ENCODE peak calls at places on chromosomes 12 and 14, in seven cellular contexts. One of them, this sample, is unnamed.

GRCh38 chr14:61253064-61253753 is 27.9 kb downstream of the TMEM30B start:
- DNase-seq in bronchial epithelial cell: no peak
- DNase-seq in CD8-positive, alpha-beta T cell: no peak
- DNase-seq in stimulated activated CD8-positive, alpha-beta memory T cell treated with anti-CD3 and anti-CD28 coated beads, Interleukin-4, amount 100 ng/mL, for 48 hours: no peak
- DNase-seq in stomach: no peak
- DNase-seq in iPS DF 19.7: no peak
- DNase-seq in activated CD4-positive, alpha-beta T cell treated with anti-CD3 and anti-CD28 coated beads for 1 hour: no peak
- DNase-seq in this sample: no peak

GRCh38 chr12:66449531-66449930 is 147.2 kb downstream of the HELB start:
- DNase-seq in CD8-positive, alpha-beta T cell: no peak
- DNase-seq in activated CD4-positive, alpha-beta T cell treated with anti-CD3 and anti-CD28 coated beads for 1 hour: no peak
- DNase-seq in stomach: no peak
- DNase-seq in bronchial epithelial cell: peak
- DNase-seq in stimulated activated CD8-positive, alpha-beta memory T cell treated with anti-CD3 and anti-CD28 coated beads, Interleukin-4, amount 100 ng/mL, for 48 hours: no peak
- DNase-seq in iPS DF 19.7: no peak
- DNase-seq in this sample: no peak

GRCh38 chr14:83096092-83096491 is 1562.4 kb upstream of the SEL1L start:
- DNase-seq in stomach: no peak
- DNase-seq in bronchial epithelial cell: no peak
- DNase-seq in CD8-positive, alpha-beta T cell: no peak
- DNase-seq in activated CD4-positive, alpha-beta T cell treated with anti-CD3 and anti-CD28 coated beads for 1 hour: no peak
- DNase-seq in stimulated activated CD8-positive, alpha-beta memory T cell treated with anti-CD3 and anti-CD28 coated beads, Interleukin-4, amount 100 ng/mL, for 48 hours: no peak
- DNase-seq in iPS DF 19.7: no peak
- DNase-seq in this sample: no peak

GRCh38 chr14:68549966-68550705 is 242.7 kb downstream of the ZFP36L1 start:
- DNase-seq in stomach: no peak
- DNase-seq in activated CD4-positive, alpha-beta T cell treated with anti-CD3 and anti-CD28 coated beads for 1 hour: no peak
- DNase-seq in iPS DF 19.7: no peak
- DNase-seq in bronchial epithelial cell: peak
- DNase-seq in CD8-positive, alpha-beta T cell: no peak
- DNase-seq in stimulated activated CD8-positive, alpha-beta memory T cell treated with anti-CD3 and anti-CD28 coated beads, Interleukin-4, amount 100 ng/mL, for 48 hours: no peak
- DNase-seq in this sample: no peak

GRCh38 chr14:33567736-33568124 is 383.1 kb downstream of the EGLN3 start:
- DNase-seq in stimulated activated CD8-positive, alpha-beta memory T cell treated with anti-CD3 and anti-CD28 coated beads, Interleukin-4, amount 100 ng/mL, for 48 hours: no peak
- DNase-seq in bronchial epithelial cell: peak
- DNase-seq in CD8-positive, alpha-beta T cell: no peak
- DNase-seq in activated CD4-positive, alpha-beta T cell treated with anti-CD3 and anti-CD28 coated beads for 1 hour: no peak
- DNase-seq in iPS DF 19.7: no peak
- DNase-seq in stomach: no peak
- DNase-seq in this sample: no peak

GRCh38 chr12:129830796-129831195 is 73.0 kb downstream of the TMEM132D start:
- DNase-seq in activated CD4-positive, alpha-beta T cell treated with anti-CD3 and anti-CD28 coated beads for 1 hour: no peak
- DNase-seq in stimulated activated CD8-positive, alpha-beta memory T cell treated with anti-CD3 and anti-CD28 coated beads, Interleukin-4, amount 100 ng/mL, for 48 hours: no peak
- DNase-seq in CD8-positive, alpha-beta T cell: no peak
- DNase-seq in bronchial epithelial cell: no peak
- DNase-seq in stomach: no peak
- DNase-seq in iPS DF 19.7: no peak
- DNase-seq in this sample: no peak

GRCh38 chr14:93736378-93737014 is 51.8 kb downstream of the PRIMA1 start:
- DNase-seq in stimulated activated CD8-positive, alpha-beta memory T cell treated with anti-CD3 and anti-CD28 coated beads, Interleukin-4, amount 100 ng/mL, for 48 hours: no peak
- DNase-seq in activated CD4-positive, alpha-beta T cell treated with anti-CD3 and anti-CD28 coated beads for 1 hour: no peak
- DNase-seq in bronchial epithelial cell: no peak
- DNase-seq in stomach: peak
- DNase-seq in iPS DF 19.7: no peak
- DNase-seq in CD8-positive, alpha-beta T cell: no peak
- DNase-seq in this sample: no peak

GRCh38 chr12:26629864-26630263 is 203.1 kb downstream of the ITPR2 start:
- DNase-seq in iPS DF 19.7: no peak
- DNase-seq in activated CD4-positive, alpha-beta T cell treated with anti-CD3 and anti-CD28 coated beads for 1 hour: no peak
- DNase-seq in stimulated activated CD8-positive, alpha-beta memory T cell treated with anti-CD3 and anti-CD28 coated beads, Interleukin-4, amount 100 ng/mL, for 48 hours: no peak
- DNase-seq in stomach: no peak
- DNase-seq in bronchial epithelial cell: no peak
- DNase-seq in CD8-positive, alpha-beta T cell: no peak
- DNase-seq in this sample: no peak

GRCh38 chr12:59044791-59045190 is 124.5 kb upstream of the LRIG3 start:
- DNase-seq in stimulated activated CD8-positive, alpha-beta memory T cell treated with anti-CD3 and anti-CD28 coated beads, Interleukin-4, amount 100 ng/mL, for 48 hours: no peak
- DNase-seq in CD8-positive, alpha-beta T cell: no peak
- DNase-seq in stomach: no peak
- DNase-seq in bronchial epithelial cell: no peak
- DNase-seq in iPS DF 19.7: no peak
- DNase-seq in activated CD4-positive, alpha-beta T cell treated with anti-CD3 and anti-CD28 coated beads for 1 hour: no peak
- DNase-seq in this sample: no peak

GRCh38 chr12:24398605-24399004 is 449.1 kb upstream of the SOX5 start:
- DNase-seq in activated CD4-positive, alpha-beta T cell treated with anti-CD3 and anti-CD28 coated beads for 1 hour: no peak
- DNase-seq in stimulated activated CD8-positive, alpha-beta memory T cell treated with anti-CD3 and anti-CD28 coated beads, Interleukin-4, amount 100 ng/mL, for 48 hours: no peak
- DNase-seq in bronchial epithelial cell: no peak
- DNase-seq in stomach: no peak
- DNase-seq in iPS DF 19.7: no peak
- DNase-seq in CD8-positive, alpha-beta T cell: no peak
- DNase-seq in this sample: no peak

GRCh38 chr12:57874166-57875108 is 27.9 kb upstream of the CTDSP2 start:
- DNase-seq in iPS DF 19.7: no peak
- DNase-seq in bronchial epithelial cell: no peak
- DNase-seq in CD8-positive, alpha-beta T cell: no peak
- DNase-seq in activated CD4-positive, alpha-beta T cell treated with anti-CD3 and anti-CD28 coated beads for 1 hour: no peak
- DNase-seq in stimulated activated CD8-positive, alpha-beta memory T cell treated with anti-CD3 and anti-CD28 coated beads, Interleukin-4, amount 100 ng/mL, for 48 hours: no peak
- DNase-seq in stomach: no peak
- DNase-seq in this sample: no peak

GRCh38 chr14:60565211-60565610 is 56.3 kb downstream of the SIX6 start:
- DNase-seq in stimulated activated CD8-positive, alpha-beta memory T cell treated with anti-CD3 and anti-CD28 coated beads, Interleukin-4, amount 100 ng/mL, for 48 hours: no peak
- DNase-seq in bronchial epithelial cell: peak
- DNase-seq in stomach: no peak
- DNase-seq in CD8-positive, alpha-beta T cell: no peak
- DNase-seq in iPS DF 19.7: no peak
- DNase-seq in activated CD4-positive, alpha-beta T cell treated with anti-CD3 and anti-CD28 coated beads for 1 hour: no peak
- DNase-seq in this sample: no peak

GRCh38 chr14:68612049-68612448 is 180.8 kb downstream of the ZFP36L1 start:
- DNase-seq in iPS DF 19.7: no peak
- DNase-seq in CD8-positive, alpha-beta T cell: no peak
- DNase-seq in stomach: no peak
- DNase-seq in stimulated activated CD8-positive, alpha-beta memory T cell treated with anti-CD3 and anti-CD28 coated beads, Interleukin-4, amount 100 ng/mL, for 48 hours: no peak
- DNase-seq in activated CD4-positive, alpha-beta T cell treated with anti-CD3 and anti-CD28 coated beads for 1 hour: no peak
- DNase-seq in bronchial epithelial cell: no peak
- DNase-seq in this sample: no peak

GRCh38 chr14:91310620-91311283 is 66.2 kb upstream of the GPR68 start:
- DNase-seq in stimulated activated CD8-positive, alpha-beta memory T cell treated with anti-CD3 and anti-CD28 coated beads, Interleukin-4, amount 100 ng/mL, for 48 hours: peak
- DNase-seq in iPS DF 19.7: no peak
- DNase-seq in CD8-positive, alpha-beta T cell: no peak
- DNase-seq in bronchial epithelial cell: no peak
- DNase-seq in stomach: no peak
- DNase-seq in activated CD4-positive, alpha-beta T cell treated with anti-CD3 and anti-CD28 coated beads for 1 hour: no peak
- DNase-seq in this sample: no peak

GRCh38 chr14:50620341-50620740 is 47.8 kb downstream of the SAV1 start:
- DNase-seq in iPS DF 19.7: no peak
- DNase-seq in stomach: no peak
- DNase-seq in bronchial epithelial cell: peak
- DNase-seq in CD8-positive, alpha-beta T cell: no peak
- DNase-seq in stimulated activated CD8-positive, alpha-beta memory T cell treated with anti-CD3 and anti-CD28 coated beads, Interleukin-4, amount 100 ng/mL, for 48 hours: no peak
- DNase-seq in activated CD4-positive, alpha-beta T cell treated with anti-CD3 and anti-CD28 coated beads for 1 hour: no peak
- DNase-seq in this sample: no peak

GRCh38 chr12:53344824-53345485 is 8.8 kb upstream of the SP7 start:
- DNase-seq in bronchial epithelial cell: peak
- DNase-seq in iPS DF 19.7: no peak
- DNase-seq in activated CD4-positive, alpha-beta T cell treated with anti-CD3 and anti-CD28 coated beads for 1 hour: peak
- DNase-seq in stimulated activated CD8-positive, alpha-beta memory T cell treated with anti-CD3 and anti-CD28 coated beads, Interleukin-4, amount 100 ng/mL, for 48 hours: peak
- DNase-seq in CD8-positive, alpha-beta T cell: peak
- DNase-seq in stomach: peak
- DNase-seq in this sample: peak

GRCh38 chr14:105860615-105861580 is 334.5 kb downstream of the TMEM121 start:
- DNase-seq in bronchial epithelial cell: no peak
- DNase-seq in stomach: peak
- DNase-seq in iPS DF 19.7: no peak
- DNase-seq in CD8-positive, alpha-beta T cell: peak
- DNase-seq in stimulated activated CD8-positive, alpha-beta memory T cell treated with anti-CD3 and anti-CD28 coated beads, Interleukin-4, amount 100 ng/mL, for 48 hours: peak
- DNase-seq in activated CD4-positive, alpha-beta T cell treated with anti-CD3 and anti-CD28 coated beads for 1 hour: no peak
- DNase-seq in this sample: no peak

GRCh38 chr14:39265741-39266588 is 32.2 kb downstream of the MIA2 start:
- DNase-seq in CD8-positive, alpha-beta T cell: no peak
- DNase-seq in iPS DF 19.7: no peak
- DNase-seq in stomach: no peak
- DNase-seq in stimulated activated CD8-positive, alpha-beta memory T cell treated with anti-CD3 and anti-CD28 coated beads, Interleukin-4, amount 100 ng/mL, for 48 hours: no peak
- DNase-seq in bronchial epithelial cell: peak
- DNase-seq in activated CD4-positive, alpha-beta T cell treated with anti-CD3 and anti-CD28 coated beads for 1 hour: no peak
- DNase-seq in this sample: no peak

GRCh38 chr14:24069411-24069735 is 2.0 kb upstream of the CPNE6 start:
- DNase-seq in stimulated activated CD8-positive, alpha-beta memory T cell treated with anti-CD3 and anti-CD28 coated beads, Interleukin-4, amount 100 ng/mL, for 48 hours: no peak
- DNase-seq in stomach: no peak
- DNase-seq in iPS DF 19.7: no peak
- DNase-seq in bronchial epithelial cell: no peak
- DNase-seq in CD8-positive, alpha-beta T cell: no peak
- DNase-seq in activated CD4-positive, alpha-beta T cell treated with anti-CD3 and anti-CD28 coated beads for 1 hour: no peak
- DNase-seq in this sample: no peak

GRCh38 chr12:52139147-52139546 is 52.7 kb downstream of the KRT80 start:
- DNase-seq in stimulated activated CD8-positive, alpha-beta memory T cell treated with anti-CD3 and anti-CD28 coated beads, Interleukin-4, amount 100 ng/mL, for 48 hours: no peak
- DNase-seq in iPS DF 19.7: no peak
- DNase-seq in stomach: no peak
- DNase-seq in bronchial epithelial cell: no peak
- DNase-seq in CD8-positive, alpha-beta T cell: no peak
- DNase-seq in activated CD4-positive, alpha-beta T cell treated with anti-CD3 and anti-CD28 coated beads for 1 hour: no peak
- DNase-seq in this sample: no peak

GRCh38 chr14:23950411-23951135 is 3.0 kb upstream of the DHRS4 start:
- DNase-seq in stomach: no peak
- DNase-seq in bronchial epithelial cell: no peak
- DNase-seq in activated CD4-positive, alpha-beta T cell treated with anti-CD3 and anti-CD28 coated beads for 1 hour: no peak
- DNase-seq in iPS DF 19.7: no peak
- DNase-seq in CD8-positive, alpha-beta T cell: no peak
- DNase-seq in stimulated activated CD8-positive, alpha-beta memory T cell treated with anti-CD3 and anti-CD28 coated beads, Interleukin-4, amount 100 ng/mL, for 48 hours: no peak
- DNase-seq in this sample: no peak

GRCh38 chr14:105430042-105430441 is 10.4 kb downstream of the MTA1 start:
- DNase-seq in activated CD4-positive, alpha-beta T cell treated with anti-CD3 and anti-CD28 coated beads for 1 hour: no peak
- DNase-seq in CD8-positive, alpha-beta T cell: no peak
- DNase-seq in stomach: no peak
- DNase-seq in bronchial epithelial cell: no peak
- DNase-seq in stimulated activated CD8-positive, alpha-beta memory T cell treated with anti-CD3 and anti-CD28 coated beads, Interleukin-4, amount 100 ng/mL, for 48 hours: no peak
- DNase-seq in iPS DF 19.7: no peak
- DNase-seq in this sample: no peak

GRCh38 chr12:99521664-99522063 is 125.9 kb upstream of the GARIN6 start:
- DNase-seq in bronchial epithelial cell: no peak
- DNase-seq in stomach: no peak
- DNase-seq in activated CD4-positive, alpha-beta T cell treated with anti-CD3 and anti-CD28 coated beads for 1 hour: no peak
- DNase-seq in CD8-positive, alpha-beta T cell: no peak
- DNase-seq in iPS DF 19.7: no peak
- DNase-seq in stimulated activated CD8-positive, alpha-beta memory T cell treated with anti-CD3 and anti-CD28 coated beads, Interleukin-4, amount 100 ng/mL, for 48 hours: no peak
- DNase-seq in this sample: no peak

GRCh38 chr12:78898416-78898815 is 33.8 kb downstream of the SYT1 start:
- DNase-seq in CD8-positive, alpha-beta T cell: no peak
- DNase-seq in iPS DF 19.7: no peak
- DNase-seq in stimulated activated CD8-positive, alpha-beta memory T cell treated with anti-CD3 and anti-CD28 coated beads, Interleukin-4, amount 100 ng/mL, for 48 hours: no peak
- DNase-seq in stomach: no peak
- DNase-seq in activated CD4-positive, alpha-beta T cell treated with anti-CD3 and anti-CD28 coated beads for 1 hour: no peak
- DNase-seq in bronchial epithelial cell: no peak
- DNase-seq in this sample: no peak

GRCh38 chr14:88590173-88590572 is 27.3 kb downstream of the ZC3H14 start:
- DNase-seq in iPS DF 19.7: no peak
- DNase-seq in stimulated activated CD8-positive, alpha-beta memory T cell treated with anti-CD3 and anti-CD28 coated beads, Interleukin-4, amount 100 ng/mL, for 48 hours: no peak
- DNase-seq in bronchial epithelial cell: no peak
- DNase-seq in CD8-positive, alpha-beta T cell: no peak
- DNase-seq in activated CD4-positive, alpha-beta T cell treated with anti-CD3 and anti-CD28 coated beads for 1 hour: no peak
- DNase-seq in stomach: no peak
- DNase-seq in this sample: no peak

GRCh38 chr12:122888232-122888752 is 7.6 kb downstream of the VPS37B start:
- DNase-seq in activated CD4-positive, alpha-beta T cell treated with anti-CD3 and anti-CD28 coated beads for 1 hour: peak
- DNase-seq in CD8-positive, alpha-beta T cell: no peak
- DNase-seq in stimulated activated CD8-positive, alpha-beta memory T cell treated with anti-CD3 and anti-CD28 coated beads, Interleukin-4, amount 100 ng/mL, for 48 hours: no peak
- DNase-seq in bronchial epithelial cell: peak
- DNase-seq in iPS DF 19.7: no peak
- DNase-seq in stomach: peak
- DNase-seq in this sample: no peak

GRCh38 chr12:133130038-133130807 is at the start of the genes ZNF10 and ZNF891:
- DNase-seq in stomach: peak
- DNase-seq in bronchial epithelial cell: peak
- DNase-seq in stimulated activated CD8-positive, alpha-beta memory T cell treated with anti-CD3 and anti-CD28 coated beads, Interleukin-4, amount 100 ng/mL, for 48 hours: peak
- DNase-seq in activated CD4-positive, alpha-beta T cell treated with anti-CD3 and anti-CD28 coated beads for 1 hour: peak
- DNase-seq in iPS DF 19.7: peak
- DNase-seq in CD8-positive, alpha-beta T cell: peak
- DNase-seq in this sample: peak

GRCh38 chr12:124457287-124458219 is 109.9 kb downstream of the NCOR2 start:
- DNase-seq in bronchial epithelial cell: no peak
- DNase-seq in activated CD4-positive, alpha-beta T cell treated with anti-CD3 and anti-CD28 coated beads for 1 hour: peak
- DNase-seq in stimulated activated CD8-positive, alpha-beta memory T cell treated with anti-CD3 and anti-CD28 coated beads, Interleukin-4, amount 100 ng/mL, for 48 hours: peak
- DNase-seq in stomach: peak
- DNase-seq in CD8-positive, alpha-beta T cell: peak
- DNase-seq in iPS DF 19.7: no peak
- DNase-seq in this sample: peak

GRCh38 chr12:39365364-39366001 is 77.4 kb downstream of the KIF21A start:
- DNase-seq in iPS DF 19.7: no peak
- DNase-seq in stimulated activated CD8-positive, alpha-beta memory T cell treated with anti-CD3 and anti-CD28 coated beads, Interleukin-4, amount 100 ng/mL, for 48 hours: no peak
- DNase-seq in CD8-positive, alpha-beta T cell: no peak
- DNase-seq in stomach: no peak
- DNase-seq in activated CD4-positive, alpha-beta T cell treated with anti-CD3 and anti-CD28 coated beads for 1 hour: no peak
- DNase-seq in bronchial epithelial cell: no peak
- DNase-seq in this sample: no peak

GRCh38 chr12:28097221-28097620 is 93.0 kb upstream of the CCDC91 start:
- DNase-seq in stimulated activated CD8-positive, alpha-beta memory T cell treated with anti-CD3 and anti-CD28 coated beads, Interleukin-4, amount 100 ng/mL, for 48 hours: no peak
- DNase-seq in CD8-positive, alpha-beta T cell: no peak
- DNase-seq in bronchial epithelial cell: no peak
- DNase-seq in activated CD4-positive, alpha-beta T cell treated with anti-CD3 and anti-CD28 coated beads for 1 hour: no peak
- DNase-seq in iPS DF 19.7: no peak
- DNase-seq in stomach: no peak
- DNase-seq in this sample: no peak